ENCODE peak calls at places on chromosomes 5 and 9, in four cellular contexts. Y, F, Z and X are unnamed samples.

GRCh38 chr9:78000221-78000620 is 31.4 kb downstream of the GNAQ start:
- DNase-seq in Z (no peak), F (no peak), Y (no peak), X (no peak)

GRCh38 chr9:116137010-116137409 is 16.6 kb upstream of the PAPPA start:
- DNase-seq in Y (no peak), F (no peak), Z (no peak), X (no peak)

GRCh38 chr5:10503321-10503720 is 60.5 kb upstream of the ANKRD33B start:
- DNase-seq in Y (no peak), Z (no peak), F (peak; percentile 47), X (no peak)

GRCh38 chr5:117131048-117131679 is 556.5 kb upstream of the SEMA6A start:
- DNase-seq in F (no peak), Z (no peak), Y (no peak), X (no peak)

GRCh38 chr9:129486496-129487306 is 134.2 kb downstream of the C9orf50 start:
- DNase-seq in Z (no peak), F (peak; percentile 86), Y (peak; percentile 81), X (no peak)

GRCh38 chr5:119284031-119284430 is 71.8 kb upstream of the TNFAIP8 start:
- DNase-seq in Z (no peak), F (no peak), Y (no peak), X (no peak)

GRCh38 chr9:72602629-72603028 is 81.2 kb downstream of the TMC1 start:
- DNase-seq in Z (no peak), Y (no peak), F (no peak), X (no peak)

GRCh38 chr5:55418994-55419991 is 111.5 kb downstream of the MTREX start:
- DNase-seq in Y (no peak), F (no peak), Z (no peak), X (no peak)

GRCh38 chr5:33261747-33262146 is 179.0 kb upstream of the TARS1 start:
- DNase-seq in Z (no peak), Y (no peak), F (no peak), X (no peak)

GRCh38 chr9:133571491-133571890 is 37.0 kb downstream of the ADAMTSL2 start:
- DNase-seq in Z (no peak), Y (no peak), F (no peak), X (no peak)

GRCh38 chr9:110942522-110942921 is 95.7 kb downstream of the LPAR1 start:
- DNase-seq in Y (no peak), F (no peak), Z (no peak), X (no peak)

GRCh38 chr5:65986050-65986451 is 59.7 kb downstream of the ERBIN start:
- DNase-seq in Z (no peak), F (no peak), Y (no peak), X (no peak)

GRCh38 chr5:138974227-138975063 is 99.3 kb upstream of the LRRTM2 start:
- DNase-seq in Y (peak; percentile 27), Z (no peak), F (peak; percentile 68), X (no peak)

GRCh38 chr9:70477907-70478480 is 63.5 kb upstream of the KLF9 start:
- DNase-seq in Y (no peak), F (no peak), Z (no peak), X (no peak)

GRCh38 chr9:136662326-136662655 is 425 bp upstream of the EGFL7 start:
- DNase-seq in F (no peak), Z (no peak), Y (no peak), X (no peak)

GRCh38 chr9:33676746-33677505 is 118.4 kb upstream of the PRSS3 start:
- DNase-seq in Z (no peak), Y (no peak), F (peak; percentile 14), X (peak; percentile 7)

GRCh38 chr5:144142030-144142825 is 28.2 kb downstream of the YIPF5 start:
- DNase-seq in Y (no peak), F (no peak), Z (no peak), X (no peak)

GRCh38 chr9:99169982-99170761 is 51.6 kb downstream of the ALG2 start:
- DNase-seq in F (no peak), Y (no peak), Z (no peak), X (no peak)

GRCh38 chr9:91172329-91172728 is 189.4 kb downstream of the AUH start:
- DNase-seq in F (no peak), Z (no peak), Y (no peak), X (no peak)

GRCh38 chr5:67935908-67936573 is 279.5 kb upstream of the PIK3R1 start:
- DNase-seq in Y (no peak), F (no peak), Z (no peak), X (no peak)

GRCh38 chr9:127319366-127320121 is 55.0 kb downstream of the GARNL3 start:
- DNase-seq in F (no peak), Y (no peak), Z (no peak), X (no peak)

DNA sequence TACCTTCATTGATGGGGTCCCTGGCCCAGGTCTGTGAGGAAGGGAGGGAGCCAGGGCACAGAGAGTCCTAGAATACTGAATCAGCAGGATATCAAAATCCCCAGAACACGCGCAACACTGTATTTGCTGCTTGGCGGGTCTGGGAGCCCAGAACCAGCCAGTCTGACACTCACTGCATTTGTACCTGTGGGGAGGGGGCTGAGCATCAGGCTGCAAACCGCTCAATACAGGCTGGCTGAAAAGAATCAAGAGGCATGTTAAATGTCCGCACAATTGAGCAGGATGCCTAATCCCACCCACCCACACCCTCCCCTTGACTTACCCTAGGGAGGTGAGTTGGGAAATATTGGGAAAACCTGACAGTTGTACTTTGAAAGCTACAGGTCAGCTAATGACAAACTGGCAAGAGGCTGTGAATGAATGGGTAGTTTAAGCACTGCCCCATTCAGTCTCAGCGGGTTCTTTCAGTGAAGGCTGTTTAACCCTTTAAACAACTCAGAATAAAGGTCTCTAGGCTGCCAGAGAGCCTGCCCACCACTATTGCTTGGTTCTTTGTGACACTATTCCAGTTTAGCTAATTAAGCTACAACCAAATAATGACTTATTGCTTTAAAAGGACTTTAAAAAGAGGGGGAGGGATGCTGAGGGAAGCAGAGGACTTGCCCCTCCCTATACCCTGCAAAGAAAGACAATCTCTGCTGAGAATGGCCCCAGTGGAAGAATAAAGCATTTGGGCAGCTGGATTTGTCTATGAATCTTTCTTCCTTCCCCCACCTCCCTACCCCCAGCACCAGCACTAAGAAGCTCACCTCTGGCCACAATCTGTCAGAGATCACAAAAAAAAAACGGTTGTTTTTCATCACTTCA is 5.0 kb downstream of the SPRY4 start:
- DNase-seq in F (no peak), Z (peak; percentile 59), Y (no peak), X (no peak)
- H3K4me1 ChIP-seq in F (peaks cover 92% of the 10 kb centered on the region), Z (peaks cover 51% of the 10 kb centered on the region), Y (peaks cover 22% of the 10 kb centered on the region), X (peaks cover 11% of the 10 kb centered on the region)

DNA sequence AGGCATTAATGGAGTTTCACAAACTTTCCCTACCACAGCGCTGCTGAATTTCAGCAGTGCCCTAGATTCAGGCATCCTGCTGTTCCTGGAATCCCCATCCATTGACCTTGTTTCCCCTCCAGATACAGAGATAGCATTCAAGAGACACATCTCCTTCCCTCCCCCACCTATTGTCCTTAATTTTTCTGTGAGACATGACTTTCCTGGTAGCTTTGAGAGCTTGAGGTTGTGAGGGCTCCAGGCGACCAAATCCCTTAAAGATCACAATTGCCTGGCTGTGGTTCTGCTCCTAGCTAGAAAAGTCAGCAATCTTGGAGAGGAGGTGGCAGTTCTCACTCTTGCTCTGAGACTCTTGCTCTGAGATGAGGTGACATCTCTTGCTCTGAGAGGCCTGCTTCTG is 48.0 kb downstream of the PRR16 start:
- DNase-seq in F (no peak), Y (no peak), Z (no peak), X (no peak)
- H3K27ac ChIP-seq in F (no peak overlapping the region), Y (no peak overlapping the region), Z (no peak overlapping the region), X (no peak overlapping the region)

DNA sequence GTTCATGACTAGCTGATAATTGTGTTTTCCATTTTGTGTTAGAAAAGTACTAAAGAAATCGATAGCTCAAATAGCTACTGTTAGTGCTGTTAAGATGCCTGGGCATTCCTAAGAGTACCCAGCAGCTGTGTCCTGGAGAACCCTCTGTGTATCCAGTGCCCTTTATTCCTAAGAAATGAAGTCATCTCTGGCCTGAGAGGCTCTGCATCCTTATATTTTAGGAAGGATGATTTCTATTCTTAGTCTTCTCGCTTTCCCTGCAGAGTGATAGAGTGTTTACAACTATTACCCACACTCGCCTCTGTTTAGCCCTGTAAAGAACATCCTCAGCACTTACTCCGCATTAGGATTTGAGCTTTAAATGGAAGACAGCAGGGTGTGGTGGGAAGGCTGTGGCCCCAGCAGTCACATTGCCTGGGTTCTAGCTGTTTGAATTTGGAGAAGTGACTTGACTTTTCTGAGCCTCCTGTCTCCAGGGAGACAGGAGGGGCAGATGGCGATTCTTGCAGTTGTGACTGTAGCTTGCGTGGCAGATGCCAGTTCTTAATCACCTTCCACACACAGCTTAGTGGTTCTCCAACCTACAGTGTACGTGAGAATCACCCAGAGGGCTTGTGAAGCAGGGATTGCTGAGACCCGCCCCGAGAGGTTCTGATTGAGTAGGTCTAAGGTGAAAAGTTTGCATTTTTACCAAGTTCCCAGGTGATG is 177.2 kb upstream of the PITX1 start:
- DNase-seq in Z (no peak), Y (no peak), F (no peak), X (no peak)
- H3K4me1 ChIP-seq in Z (no peaks in the 10 kb centered on the region), Y (no peaks in the 10 kb centered on the region), F (no peaks in the 10 kb centered on the region), X (no peaks in the 10 kb centered on the region)

DNA sequence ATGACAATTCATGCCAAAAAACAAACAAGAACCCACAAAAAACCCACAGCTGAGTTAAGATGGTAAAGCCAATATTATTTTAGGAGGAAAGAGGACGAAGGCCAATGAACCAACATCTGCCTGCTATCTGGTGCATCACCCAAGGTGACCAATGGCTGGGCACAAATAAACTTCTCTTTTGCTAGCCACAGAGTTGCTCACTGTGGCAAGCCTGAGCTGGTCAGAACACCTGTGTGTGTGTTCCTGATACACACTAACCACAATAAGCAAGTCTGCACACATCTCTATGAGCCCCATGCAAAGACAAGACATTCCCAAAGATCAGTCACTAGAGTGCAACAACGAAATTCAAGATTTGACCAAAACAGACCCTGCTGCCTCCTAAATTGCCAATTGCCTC is 63.1 kb downstream of the RNF38 start:
- DNase-seq in Z (no peak), Y (no peak), F (no peak), X (no peak)
- H3K27ac ChIP-seq in Z (no peak overlapping the region), Y (no peak overlapping the region), F (no peak overlapping the region), X (no peak overlapping the region)